ENCODE peak calls at places on chromosomes 4 and X, in five cellular contexts. One of them, this sample, is unnamed.
A peak's percentile ranks its signal among the peaks of the same experiment; 100 is the strongest.

GRCh38 chrX:107684956-107685385 is 56.7 kb downstream of the PRPS1 start:
- DNase-seq in EL: peak; percentile 3
- DNase-seq in AG20443: no peak
- DNase-seq in GM04503: no peak
- DNase-seq in psoas muscle: peak; percentile 64
- DNase-seq in this sample: peak; percentile 81

GRCh38 chr4:36065274-36065871 is 178.9 kb downstream of the ARAP2 start:
- DNase-seq in GM04503: no peak
- DNase-seq in psoas muscle: no peak
- DNase-seq in EL: no peak
- DNase-seq in AG20443: no peak
- DNase-seq in this sample: no peak

GRCh38 chrX:87788976-87789375 is 271.4 kb downstream of the KLHL4 start:
- DNase-seq in AG20443: no peak
- DNase-seq in EL: no peak
- DNase-seq in psoas muscle: no peak
- DNase-seq in GM04503: no peak
- DNase-seq in this sample: no peak

GRCh38 chr4:24915121-24915922 is 2.5 kb upstream of the CCDC149 start:
- DNase-seq in psoas muscle: no peak
- DNase-seq in EL: no peak
- DNase-seq in AG20443: no peak
- DNase-seq in GM04503: no peak
- DNase-seq in this sample: no peak

GRCh38 chr4:7280906-7281305 is 88.6 kb downstream of the SORCS2 start:
- DNase-seq in EL: peak; percentile 51
- DNase-seq in AG20443: peak; percentile 65
- DNase-seq in GM04503: peak; percentile 37
- DNase-seq in psoas muscle: no peak
- DNase-seq in this sample: no peak

GRCh38 chr4:6608758-6609414 is 31.6 kb upstream of the MRFAP1 start:
- DNase-seq in psoas muscle: no peak
- DNase-seq in GM04503: no peak
- DNase-seq in EL: no peak
- DNase-seq in AG20443: no peak
- DNase-seq in this sample: peak; percentile 47

GRCh38 chr4:180485407-180485806 is 1757.8 kb upstream of the TENM3 start:
- DNase-seq in AG20443: no peak
- DNase-seq in psoas muscle: no peak
- DNase-seq in EL: no peak
- DNase-seq in GM04503: no peak
- DNase-seq in this sample: no peak

GRCh38 chrX:131763674-131764073 is 219.8 kb downstream of the OR13H1 start:
- DNase-seq in EL: peak; percentile 20
- DNase-seq in GM04503: no peak
- DNase-seq in psoas muscle: peak; percentile 58
- DNase-seq in AG20443: no peak
- DNase-seq in this sample: peak; percentile 78

GRCh38 chr4:133188433-133189175 is 39.5 kb downstream of the PCDH10 start:
- DNase-seq in AG20443: no peak
- DNase-seq in GM04503: no peak
- DNase-seq in EL: no peak
- DNase-seq in psoas muscle: no peak
- DNase-seq in this sample: no peak

GRCh38 chr4:13102344-13102743 is 381.8 kb downstream of the RAB28 start:
- DNase-seq in GM04503: no peak
- DNase-seq in EL: no peak
- DNase-seq in AG20443: no peak
- DNase-seq in psoas muscle: no peak
- DNase-seq in this sample: no peak

GRCh38 chr4:183960912-183961569 is 55.9 kb downstream of the STOX2 start:
- DNase-seq in AG20443: no peak
- DNase-seq in EL: no peak
- DNase-seq in GM04503: no peak
- DNase-seq in psoas muscle: no peak
- DNase-seq in this sample: peak; percentile 60

GRCh38 chr4:141833209-141833608 is 196.8 kb downstream of the IL15 start:
- DNase-seq in AG20443: no peak
- DNase-seq in EL: no peak
- DNase-seq in psoas muscle: no peak
- DNase-seq in GM04503: no peak
- DNase-seq in this sample: no peak

GRCh38 chr4:88335092-88335665 is 43.5 kb upstream of the HERC6 start:
- DNase-seq in psoas muscle: no peak
- DNase-seq in EL: peak; percentile 30
- DNase-seq in GM04503: no peak
- DNase-seq in AG20443: peak; percentile 20
- DNase-seq in this sample: no peak

GRCh38 chr4:8662776-8663175 is 70.2 kb downstream of the CPZ start:
- DNase-seq in psoas muscle: no peak
- DNase-seq in EL: no peak
- DNase-seq in GM04503: no peak
- DNase-seq in AG20443: no peak
- DNase-seq in this sample: no peak

GRCh38 chr4:10808591-10808990 is 124.0 kb upstream of the CLNK start:
- DNase-seq in AG20443: no peak
- DNase-seq in psoas muscle: peak; percentile 14
- DNase-seq in GM04503: no peak
- DNase-seq in EL: no peak
- DNase-seq in this sample: no peak

GRCh38 chrX:53284684-53285447 is 3.5 kb upstream of the IQSEC2 start:
- DNase-seq in EL: peak; percentile 34
- DNase-seq in AG20443: peak; percentile 66
- DNase-seq in psoas muscle: peak; percentile 64
- DNase-seq in GM04503: no peak
- DNase-seq in this sample: peak; percentile 34

GRCh38 chr4:185127021-185127925 is 15.8 kb upstream of the SLC25A4 start:
- DNase-seq in GM04503: no peak
- DNase-seq in psoas muscle: peak; percentile 20
- DNase-seq in EL: peak; percentile 13
- DNase-seq in AG20443: peak; percentile 48
- DNase-seq in this sample: peak; percentile 71

GRCh38 chr4:141686929-141687328 is 50.5 kb downstream of the IL15 start:
- DNase-seq in psoas muscle: no peak
- DNase-seq in GM04503: no peak
- DNase-seq in EL: peak; percentile 39
- DNase-seq in AG20443: no peak
- DNase-seq in this sample: no peak

GRCh38 chrX:111353810-111354209 is 58.2 kb downstream of the DCX start:
- DNase-seq in psoas muscle: no peak
- DNase-seq in GM04503: no peak
- DNase-seq in AG20443: no peak
- DNase-seq in EL: no peak
- DNase-seq in this sample: no peak